ENCODE peak calls at places on chromosomes 13 and 19, in seven cellular contexts. H is left lung; S is Right ventricle myocardium superior; U is adipocyte; L is stimulated activated CD8-positive, alpha-beta memory T cell treated with anti-CD3 and anti-CD28 coated beads, Interleukin-4, amount 100 ng/mL, for 48 hours; I is AG04449; E is dermis blood vessel endothelial cell. D is an unnamed sample.

GRCh38 chr13:98187862-98188261 is 10.8 kb upstream of the RNF113B start:
- DNase-seq in U (no peak), L (no peak), E (no peak), H (no peak), I (no peak), S (no peak), D (no peak)

GRCh38 chr13:71056581-71056980 is 810.4 kb downstream of the DACH1 start:
- DNase-seq in E (no peak), I (no peak), L (no peak), H (no peak), S (no peak), U (no peak), D (no peak)

GRCh38 chr19:33347300-33347699 is 26.2 kb upstream of the CEBPG start:
- DNase-seq in I (no peak), E (no peak), S (no peak), L (no peak), H (no peak), U (no peak), D (no peak)

GRCh38 chr13:98484289-98485219 is 92.4 kb downstream of the STK24 start:
- DNase-seq in E (peak), L (peak), H (peak), I (peak), U (peak), S (peak), D (peak)

GRCh38 chr13:100636441-100636840 is 38.2 kb downstream of the TMTC4 start:
- DNase-seq in U (no peak), L (no peak), E (no peak), H (no peak), S (no peak), I (no peak), D (no peak)

GRCh38 chr19:35059799-35060091 is 18.2 kb downstream of the HPN start:
- DNase-seq in L (no peak), H (no peak), S (peak), E (no peak), U (no peak), I (no peak), D (no peak)

GRCh38 chr19:17658666-17659065 is 29.5 kb downstream of the UNC13A start:
- DNase-seq in I (no peak), U (peak), E (no peak), H (no peak), S (no peak), L (no peak), D (no peak)

GRCh38 chr19:56076413-56076998 is 44.6 kb downstream of the ZNF787 start:
- DNase-seq in H (no peak), I (peak), U (peak), S (no peak), E (peak), L (peak), D (no peak)

GRCh38 chr13:59951011-59951410 is 212.7 kb downstream of the DIAPH3 start:
- DNase-seq in S (no peak), U (no peak), H (no peak), E (peak), I (no peak), L (no peak), D (no peak)

GRCh38 chr13:36822786-36823185 is 3.8 kb downstream of the RFXAP start:
- DNase-seq in U (no peak), L (no peak), I (no peak), S (no peak), H (no peak), E (peak), D (no peak)

GRCh38 chr19:5345895-5346386 is 5.3 kb upstream of the PTPRS start:
- DNase-seq in I (no peak), E (peak), L (no peak), U (peak), H (no peak), S (no peak), D (no peak)

D was measured in right lobe of liver.